ENCODE peak calls at places on chromosomes 5 and 9, in eight cellular contexts. X, N, F, C, Q, K, T and I are unnamed samples.

GRCh38 chr9:131008909-131009618 is at the start of gene LAMC3:
- DNase-seq in K (no peak), C (no peak), T (no peak), Q (peak; percentile 78), N (no peak), X (no peak), F (no peak), I (no peak)

GRCh38 chr5:36606437-36607113 is at the start of gene SLC1A3:
- DNase-seq in Q (peak; percentile 64), N (peak; percentile 80), F (no peak), X (peak; percentile 83), T (peak; percentile 68), K (peak; percentile 54), C (peak; percentile 34), I (peak; percentile 65)

GRCh38 chr5:169584998-169585451 is 1.5 kb downstream of the SPDL1 start:
- DNase-seq in T (no peak), X (no peak), Q (no peak), C (no peak), F (no peak), N (no peak), K (no peak), I (no peak)

GRCh38 chr9:16039103-16039987 is 486.5 kb downstream of the CCDC171 start:
- DNase-seq in C (no peak), F (peak; percentile 46), K (peak; percentile 40), N (no peak), T (peak; percentile 51), Q (no peak), X (no peak), I (no peak)

GRCh38 chr5:83991566-83992224 is 271.0 kb upstream of the HAPLN1 start:
- DNase-seq in C (no peak), T (peak; percentile 42), X (peak; percentile 3), Q (no peak), F (no peak), K (no peak), N (no peak), I (no peak)

GRCh38 chr5:87022415-87022814 is 245.3 kb upstream of the RASA1 start:
- DNase-seq in N (peak; percentile 42), Q (no peak), C (no peak), X (no peak), T (no peak), K (no peak), F (no peak), I (no peak)

GRCh38 chr9:74775401-74775800 is 112.3 kb downstream of the TRPM6 start:
- DNase-seq in T (no peak), Q (no peak), X (no peak), K (no peak), F (no peak), N (no peak), C (no peak), I (no peak)

GRCh38 chr5:145924849-145925248 is 11.5 kb upstream of the SH3RF2 start:
- DNase-seq in Q (no peak), F (no peak), K (no peak), X (no peak), C (no peak), T (no peak), N (no peak), I (no peak)

GRCh38 chr5:139635606-139636206 is 12.4 kb upstream of the CXXC5 start:
- DNase-seq in Q (peak; percentile 95), K (peak; percentile 95), C (peak; percentile 84), X (peak; percentile 65), F (no peak), N (peak; percentile 91), T (peak; percentile 95), I (no peak)

GRCh38 chr9:138047469-138048040 is 170.0 kb downstream of the CACNA1B start:
- DNase-seq in X (no peak), Q (no peak), F (no peak), C (no peak), N (no peak), K (no peak), T (no peak), I (no peak)

GRCh38 chr5:34674226-34674625 is 18.1 kb downstream of the RAI14 start:
- DNase-seq in X (peak; percentile 87), T (peak; percentile 98), F (no peak), Q (no peak), N (no peak), C (no peak), K (no peak), I (no peak)

GRCh38 chr5:34673463-34674125 is 17.5 kb downstream of the RAI14 start:
- DNase-seq in N (no peak), K (no peak), T (no peak), Q (no peak), X (no peak), F (no peak), C (no peak), I (no peak)

GRCh38 chr5:34669931-34670516 is 13.9 kb downstream of the RAI14 start:
- DNase-seq in K (no peak), T (peak; percentile 48), X (no peak), N (no peak), F (no peak), Q (no peak), C (no peak), I (no peak)

GRCh38 chr5:34675857-34676256 is 19.7 kb downstream of the RAI14 start:
- DNase-seq in C (no peak), F (no peak), N (no peak), K (no peak), Q (no peak), X (no peak), T (peak; percentile 45), I (no peak)

DNA sequence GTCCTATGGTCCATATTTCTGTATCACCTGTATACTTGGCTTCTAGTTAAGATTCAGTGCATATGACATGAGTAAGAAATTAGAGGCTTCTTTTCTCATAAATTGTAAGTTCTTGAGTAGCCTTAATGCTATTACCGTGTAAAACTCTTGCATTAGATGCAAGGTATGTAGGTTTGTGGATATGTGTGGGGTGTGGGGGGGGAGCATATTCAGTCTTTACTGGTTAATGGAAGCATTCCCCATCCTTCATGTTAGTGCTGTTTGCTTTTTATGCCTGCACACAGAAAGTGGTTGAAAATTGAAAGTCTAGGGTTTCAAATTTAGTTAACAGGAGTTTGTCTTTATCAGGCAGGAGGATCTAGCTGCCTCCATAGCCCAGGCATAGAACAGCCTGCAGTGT is 16.1 kb downstream of the RAI14 start:
- DNase-seq in T (no peak), N (no peak), K (no peak), Q (no peak), C (no peak), X (no peak), F (no peak), I (no peak)
- H3K27ac ChIP-seq in T (peak overlapping the region; percentile 48), N (peak overlapping the region; percentile 69), K (no peak overlapping the region), Q (no peak overlapping the region), C (no peak overlapping the region), X (no peak overlapping the region), F (no peak overlapping the region), I (no peak overlapping the region)

GRCh38 chr5:1106385-1107166 is 5.3 kb downstream of the SLC12A7 start:
- DNase-seq in C (no peak), N (no peak), Q (no peak), F (no peak), X (no peak), T (no peak), K (no peak), I (no peak)

GRCh38 chr5:1107167-1108007 is 4.5 kb downstream of the SLC12A7 start:
- DNase-seq in X (no peak), N (no peak), T (no peak), C (no peak), K (no peak), F (peak; percentile 10), Q (no peak), I (no peak)

GRCh38 chr5:1104327-1105006 is 7.4 kb downstream of the SLC12A7 start:
- DNase-seq in F (no peak), C (no peak), N (peak; percentile 88), X (no peak), T (no peak), K (no peak), Q (no peak), I (no peak)

GRCh38 chr5:1103505-1104326 is 8.1 kb downstream of the SLC12A7 start:
- DNase-seq in T (no peak), K (peak; percentile 94), X (no peak), N (peak; percentile 86), Q (peak; percentile 96), F (no peak), C (peak; percentile 76), I (peak; percentile 31)

DNA sequence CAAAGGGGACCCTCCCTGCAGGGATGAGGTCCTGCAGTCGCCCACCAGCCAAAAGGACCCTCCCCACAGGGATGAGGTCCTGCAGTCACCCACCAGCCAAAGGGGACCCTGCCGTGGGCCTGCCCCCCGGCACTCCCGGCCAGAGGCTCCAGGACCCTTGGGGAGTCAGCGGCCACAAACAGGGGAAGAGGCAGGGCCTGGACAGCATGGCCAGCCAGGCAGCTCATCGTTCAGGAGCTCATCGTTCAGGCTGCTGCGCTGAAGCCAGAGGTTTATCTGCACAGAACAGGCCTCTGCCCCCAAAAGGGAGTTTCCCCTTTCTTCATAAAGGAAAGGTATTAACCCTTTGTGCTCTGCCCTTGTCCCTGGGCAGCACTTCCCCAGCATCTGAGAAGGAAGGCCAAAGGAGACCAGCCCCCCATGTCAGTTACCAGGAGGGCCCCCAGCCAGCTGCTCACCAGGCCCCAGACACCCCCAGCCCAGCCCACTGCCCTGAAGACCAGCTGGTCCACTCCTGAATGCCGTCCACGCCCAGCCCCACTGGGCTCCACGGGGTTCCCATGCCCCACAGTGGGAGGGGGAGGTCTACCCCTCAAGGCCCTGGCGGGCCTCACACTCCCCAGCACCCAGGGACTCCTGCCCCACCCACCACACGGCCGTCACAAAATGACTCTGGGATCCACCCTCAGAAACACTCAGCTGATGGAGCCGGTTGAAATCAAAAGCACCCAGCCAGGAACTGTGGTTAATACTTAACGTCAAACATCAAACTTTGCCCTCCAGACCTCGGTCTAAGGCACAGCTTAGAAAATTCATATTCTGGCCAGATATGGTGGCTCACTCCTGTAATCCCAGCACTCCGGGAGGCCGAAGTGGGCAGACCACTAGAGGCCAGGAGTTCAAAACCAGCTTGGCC is 6.3 kb downstream of the SLC12A7 start:
- DNase-seq in Q (no peak), F (no peak), T (no peak), X (no peak), K (no peak), N (no peak), C (no peak), I (no peak)
- TF ChIP-seq CTCF in Q (no peak), F (no peak), T (no peak), X (no peak), K (no peak), N (no peak), C (no peak), I (no peak)

DNA sequence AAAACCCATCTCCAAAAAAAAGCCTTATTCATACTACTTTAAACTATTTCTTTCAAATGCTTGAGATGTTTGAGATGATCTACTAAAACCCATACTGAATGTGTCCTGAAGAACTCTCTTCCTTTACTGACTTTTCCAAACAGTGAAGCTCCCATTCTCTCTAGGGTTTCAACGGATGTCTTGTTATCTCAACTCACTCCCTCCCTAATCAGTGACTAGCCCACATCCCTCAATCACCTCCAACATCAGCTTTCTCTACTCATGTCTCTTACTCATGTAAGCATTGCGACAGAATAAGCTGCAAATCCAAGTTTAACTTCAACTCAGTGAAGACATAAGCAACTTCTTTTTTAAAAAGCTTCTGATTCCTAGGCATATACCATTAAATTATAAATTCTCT is 42.1 kb downstream of the WDR41 start:
- DNase-seq in F (no peak), C (no peak), T (peak; percentile 69), N (no peak), Q (no peak), K (no peak), X (no peak), I (no peak)
- H3K4me3 ChIP-seq in F (no peak overlapping the region), C (no peak overlapping the region), T (no peak overlapping the region), N (no peak overlapping the region), Q (no peak overlapping the region), K (no peak overlapping the region), X (no peak overlapping the region), I (no peak overlapping the region)

GRCh38 chr9:20662156-20662555 is 21.9 kb upstream of the FOCAD start:
- DNase-seq in N (no peak), T (no peak), K (no peak), Q (no peak), C (no peak), X (no peak), F (no peak), I (no peak)
- H3K27ac ChIP-seq in N (no peak overlapping the region), T (no peak overlapping the region), K (no peak overlapping the region), Q (no peak overlapping the region), C (no peak overlapping the region), X (no peak overlapping the region), F (no peak overlapping the region), I (no peak overlapping the region)